ENCODE peak calls at places on chromosomes 16 and 17, in six cellular contexts. Q, L, W, T, U and V are unnamed samples. For H3K9me3, the result is how much of the 10 kb centered on the place peaks cover.

GRCh38 chr17:18182978-18183333 is 672 bp upstream of the ALKBH5 start:
- DNase-seq in T (peak), Q (peak), W (peak), L (peak), U (peak), V (peak)

GRCh38 chr17:83085103-83085502 is 5.7 kb downstream of the METRNL start:
- DNase-seq in L (no peak), W (no peak), T (no peak), U (no peak), Q (no peak), V (no peak)

GRCh38 chr17:68539536-68540469 is 27.6 kb downstream of the PRKAR1A start:
- DNase-seq in Q (no peak), L (no peak), T (peak), W (no peak), U (peak), V (no peak)

GRCh38 chr16:73049051-73049910 is 1.4 kb upstream of the ZFHX3 start:
- DNase-seq in U (no peak), L (no peak), Q (no peak), T (no peak), W (peak), V (no peak)

GRCh38 chr17:32909787-32910369 is 18.1 kb upstream of the TMEM98 start:
- DNase-seq in T (peak), W (peak), Q (no peak), L (peak), U (peak), V (no peak)

GRCh38 chr17:61716225-61716829 is 125.3 kb upstream of the NACA2 start:
- DNase-seq in T (no peak), L (no peak), Q (no peak), W (no peak), U (no peak), V (no peak)

GRCh38 chr17:5237541-5238016 is 2.9 kb upstream of the SCIMP start:
- DNase-seq in U (peak), T (no peak), W (peak), Q (peak), L (peak), V (no peak)

GRCh38 chr16:69106491-69107291 is 1.2 kb downstream of the HAS3 start:
- DNase-seq in T (no peak), Q (peak), U (no peak), W (no peak), L (no peak), V (no peak)

GRCh38 chr17:76528528-76529223 is 8.8 kb downstream of the CYGB start:
- DNase-seq in Q (peak), U (peak), L (no peak), T (peak), W (no peak), V (no peak)

GRCh38 chr16:15523092-15523541 is 88.7 kb downstream of the BMERB1 start:
- DNase-seq in T (no peak), W (peak), Q (no peak), U (no peak), L (peak), V (no peak)

GRCh38 chr16:69711115-69711740 is 15.1 kb downstream of the NQO1 start:
- DNase-seq in Q (no peak), U (peak), L (no peak), T (peak), W (peak), V (no peak)

DNA sequence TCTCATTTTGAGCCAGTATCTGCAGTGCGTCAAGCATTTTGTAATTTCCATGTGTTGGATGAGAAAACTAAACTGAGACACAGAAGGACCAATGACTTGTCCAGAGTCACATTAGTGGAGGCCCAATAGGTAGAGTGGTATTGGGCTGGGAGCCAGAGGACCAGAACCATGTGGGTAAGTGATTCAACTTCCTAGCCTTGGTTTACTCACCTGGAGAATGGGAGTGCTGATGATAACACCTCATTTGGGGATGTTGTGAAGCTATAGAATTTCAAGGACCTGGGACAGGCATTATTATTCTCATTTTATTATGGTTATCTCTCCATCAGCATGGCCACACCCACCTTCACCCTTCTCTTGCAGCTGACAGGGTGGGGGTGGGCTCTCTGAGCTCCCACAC is 8.1 kb downstream of the CPNE2 start:
- DNase-seq in Q (no peak), L (no peak), W (no peak), U (no peak), T (no peak), V (no peak)
- H3K9me3 ChIP-seq in Q (under half), L (under half), W (under half), U (under half), T (under half), V (under half)

GRCh38 chr17:512311-512710 is 159.7 kb upstream of the RPH3AL start:
- DNase-seq in Q (peak), T (no peak), L (no peak), W (no peak), U (no peak), V (no peak)

GRCh38 chr17:514584-514983 is 162.0 kb upstream of the RPH3AL start:
- DNase-seq in L (no peak), U (no peak), Q (peak), T (no peak), W (no peak), V (no peak)

GRCh38 chr17:511001-511690 is 158.5 kb upstream of the RPH3AL start:
- DNase-seq in U (peak), L (no peak), T (peak), Q (peak), W (no peak), V (no peak)

GRCh38 chr17:511833-512251 is 159.2 kb upstream of the RPH3AL start:
- DNase-seq in L (no peak), Q (peak), T (no peak), W (no peak), U (no peak), V (no peak)

GRCh38 chr17:512926-513325 is 160.3 kb upstream of the RPH3AL start:
- DNase-seq in Q (peak), T (peak), W (no peak), L (no peak), U (peak), V (no peak)
- H3K9me3 ChIP-seq in Q (under half), T (under half), W (under half), L (under half), U (under half), V (under half)

GRCh38 chr16:35181422-35182030 is 1722.1 kb downstream of the TP53TG3F start:
- DNase-seq in T (no peak), L (no peak), W (no peak), Q (no peak), U (no peak), V (no peak)

GRCh38 chr16:35180970-35181369 is 1721.6 kb downstream of the TP53TG3F start:
- DNase-seq in U (no peak), W (no peak), Q (no peak), T (no peak), L (no peak), V (no peak)

GRCh38 chr16:35184356-35184870 is 1725.0 kb downstream of the TP53TG3F start:
- DNase-seq in T (no peak), Q (peak), U (no peak), L (no peak), W (no peak), V (no peak)

GRCh38 chr16:35182043-35182677 is 1722.7 kb downstream of the TP53TG3F start:
- DNase-seq in Q (peak), L (no peak), U (no peak), W (no peak), T (no peak), V (no peak)

GRCh38 chr16:35182943-35183550 is 1723.6 kb downstream of the TP53TG3F start:
- DNase-seq in T (no peak), W (no peak), Q (peak), U (no peak), L (no peak), V (no peak)
- H3K9me3 ChIP-seq in T (under half), W (under half), Q (under half), U (under half), L (under half), V (under half)

DNA sequence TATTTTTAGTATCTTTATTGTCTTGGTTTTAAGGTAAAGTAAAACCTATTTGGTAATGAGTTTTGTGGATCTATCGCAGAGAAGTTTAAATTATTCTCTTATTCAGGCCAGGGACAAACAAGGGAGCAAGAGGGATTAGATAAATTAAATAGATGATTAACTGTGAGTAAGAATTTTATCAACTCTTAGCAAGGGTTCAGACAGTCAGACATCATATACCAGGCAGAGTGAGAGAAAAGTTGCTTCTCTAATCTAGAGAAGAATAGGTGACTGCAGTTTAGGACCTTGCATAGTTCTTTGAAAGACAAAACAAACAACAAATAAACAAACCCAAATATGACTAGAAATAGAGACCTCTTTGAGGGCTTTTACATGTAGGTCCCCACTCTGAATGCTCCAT is 840.2 kb upstream of the GOT2 start:
- DNase-seq in Q (no peak), W (no peak), T (no peak), L (no peak), U (no peak), V (no peak)
- H3K9me3 ChIP-seq in Q (under half), W (under half), T (under half), L (under half), U (under half), V (under half)

GRCh38 chr17:26773189-26774188 is 520.4 kb upstream of the WSB1 start:
- DNase-seq in L (no peak), Q (peak), W (peak), T (no peak), U (no peak), V (no peak)

GRCh38 chr17:26775219-26775822 is 518.6 kb upstream of the WSB1 start:
- DNase-seq in L (no peak), U (no peak), Q (no peak), W (no peak), T (no peak), V (no peak)

DNA sequence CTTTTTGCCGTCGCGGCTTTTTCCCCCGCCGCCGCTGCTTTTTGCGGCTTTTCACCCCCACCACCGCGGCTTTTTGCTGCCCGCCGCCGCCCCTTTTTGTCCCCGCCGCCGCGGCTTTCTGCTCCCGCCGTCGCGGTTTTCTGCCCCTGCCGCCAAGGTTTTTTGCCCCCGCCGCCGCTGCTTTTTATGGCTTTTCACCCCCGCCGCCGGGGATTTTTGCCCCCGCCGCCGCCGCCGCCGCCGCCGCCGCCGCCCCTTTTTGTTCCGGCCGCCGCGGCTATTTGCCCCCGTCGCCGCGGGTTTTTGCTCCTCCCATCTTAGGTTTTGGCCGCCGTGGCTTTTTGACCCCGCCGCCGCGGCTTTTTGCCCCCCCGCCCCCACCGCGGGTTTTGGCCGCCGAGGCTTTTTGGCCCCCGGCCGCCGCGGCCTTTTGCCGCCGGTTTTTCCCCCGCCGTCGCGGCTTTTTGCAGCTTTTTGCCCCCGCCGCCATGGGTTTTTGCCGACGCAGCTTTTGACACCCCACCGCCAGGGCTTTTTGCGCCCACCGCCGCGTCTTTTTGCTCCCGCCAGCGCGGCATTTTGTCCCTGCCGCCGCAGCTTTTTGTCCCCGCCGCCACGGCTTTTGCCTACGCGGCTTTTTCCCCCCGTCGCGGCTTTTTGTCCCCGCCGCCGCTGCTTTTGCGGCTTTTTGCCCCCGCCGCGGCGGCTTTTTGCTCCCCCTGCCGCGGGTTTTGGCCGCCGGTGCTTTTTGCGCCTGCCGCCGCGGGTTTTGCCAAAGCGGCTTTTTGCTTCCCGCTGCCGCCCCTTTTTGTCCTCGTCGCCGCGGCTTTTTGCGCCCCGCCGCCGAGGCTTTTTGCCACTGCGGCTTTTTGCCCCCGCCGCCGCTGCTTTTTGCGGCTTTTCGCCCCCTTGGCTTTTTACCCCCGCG is 519.4 kb upstream of the WSB1 start:
- DNase-seq in L (no peak), Q (no peak), U (no peak), W (peak), T (no peak), V (no peak)
- H3K9me3 ChIP-seq in L (under half), Q (under half), U (under half), W (under half), T (under half), V (under half)